ENCODE peak calls at places on chromosomes 11 and 22, in seven cellular contexts. S is psoas muscle, J is fibroblast of lung, B is PC-3, O is adipocyte, Q is A549, E is bronchial epithelial cell. F is an unnamed sample.

GRCh38 chr22:46377566-46378498 is 42.3 kb downstream of the TRMU start:
- DNase-seq in B (peak; percentile 79), S (no peak), Q (peak; percentile 89), J (peak; percentile 64), O (peak; percentile 38), E (peak; percentile 47), F (no peak)

GRCh38 chr22:17214416-17215043 is 4.7 kb downstream of the ADA2 start:
- DNase-seq in E (no peak), J (no peak), O (no peak), B (no peak), S (peak; percentile 31), Q (no peak), F (no peak)

GRCh38 chr11:104858882-104859735 is 39.2 kb downstream of the CASP12 start:
- DNase-seq in S (no peak), O (peak; percentile 1), E (no peak), Q (no peak), B (no peak), J (peak; percentile 22), F (no peak)

GRCh38 chr11:102279641-102280170 is 37.6 kb upstream of the BIRC3 start:
- DNase-seq in S (no peak), B (peak; percentile 63), Q (peak; percentile 9), E (peak; percentile 44), J (peak; percentile 62), O (peak; percentile 74), F (no peak)

GRCh38 chr11:58573451-58574104 is 2.1 kb downstream of the LPXN start:
- DNase-seq in Q (peak; percentile 54), E (peak; percentile 93), S (peak; percentile 67), B (peak; percentile 96), O (peak; percentile 85), J (peak; percentile 87), F (peak; percentile 76)

GRCh38 chr22:19206287-19206686 is 27.8 kb upstream of the SLC25A1 start:
- DNase-seq in B (no peak), O (no peak), J (no peak), S (peak; percentile 12), Q (no peak), E (no peak), F (no peak)

GRCh38 chr11:46119053-46119351 is 2.3 kb downstream of the PHF21A start:
- DNase-seq in E (no peak), B (no peak), J (no peak), S (no peak), O (no peak), Q (no peak), F (no peak)

GRCh38 chr22:49517211-49517610 is 310.5 kb downstream of the BRD1 start:
- DNase-seq in E (no peak), O (no peak), J (no peak), S (no peak), Q (no peak), B (no peak), F (no peak)

GRCh38 chr22:45179276-45180049 is 15.7 kb downstream of the NUP50 start:
- DNase-seq in E (no peak), O (no peak), J (no peak), B (no peak), Q (no peak), S (no peak), F (no peak)

GRCh38 chr11:46564459-46564858 is 29.4 kb downstream of the AMBRA1 start:
- DNase-seq in B (peak; percentile 49), O (peak; percentile 46), J (peak; percentile 72), S (no peak), E (peak; percentile 89), Q (no peak), F (no peak)

GRCh38 chr11:82765466-82766034 is 31.9 kb upstream of the FAM181B start:
- DNase-seq in S (no peak), E (no peak), O (no peak), J (no peak), Q (no peak), B (no peak), F (no peak)

GRCh38 chr22:26333088-26333800 is 95.8 kb upstream of the ASPHD2 start:
- DNase-seq in O (no peak), J (no peak), E (no peak), B (no peak), S (peak; percentile 67), Q (no peak), F (no peak)

GRCh38 chr11:34158661-34159060 is 53.2 kb downstream of the NAT10 start:
- DNase-seq in S (peak; percentile 40), Q (no peak), J (no peak), O (no peak), E (no peak), B (no peak), F (no peak)

GRCh38 chr11:86484795-86485166 is 110.1 kb downstream of the CCDC81 start:
- DNase-seq in O (no peak), E (no peak), B (no peak), Q (no peak), S (no peak), J (peak; percentile 35), F (no peak)

GRCh38 chr11:128790200-128790599 is 76.9 kb downstream of the KCNJ1 start:
- DNase-seq in S (no peak), J (peak; percentile 84), O (no peak), B (peak; percentile 32), Q (no peak), E (no peak), F (peak; percentile 77)

GRCh38 chr22:27019827-27020226 is 362.4 kb downstream of the MIAT start:
- DNase-seq in Q (peak; percentile 40), O (no peak), J (peak; percentile 84), E (no peak), S (no peak), B (no peak), F (no peak)

GRCh38 chr11:91230647-91231046 is 994.0 kb upstream of the FAT3 start:
- DNase-seq in O (no peak), E (no peak), S (no peak), Q (no peak), J (no peak), B (no peak), F (no peak)

GRCh38 chr11:14082338-14082737 is 119.8 kb downstream of the SPON1 start:
- DNase-seq in B (no peak), J (no peak), S (no peak), E (peak; percentile 33), O (no peak), Q (no peak), F (peak; percentile 63)

GRCh38 chr11:92969634-92970347 is at the start of gene MTNR1B:
- DNase-seq in B (no peak), E (no peak), J (no peak), O (no peak), Q (no peak), S (no peak), F (no peak)
- H3K4me3 ChIP-seq in B (no peak within 1 kb of the TSS), E (no peak within 1 kb of the TSS), J (no peak within 1 kb of the TSS), O (peak within 1 kb of the TSS; percentile 73), Q (no peak within 1 kb of the TSS), S (no peak within 1 kb of the TSS), F (no peak within 1 kb of the TSS)

DNA sequence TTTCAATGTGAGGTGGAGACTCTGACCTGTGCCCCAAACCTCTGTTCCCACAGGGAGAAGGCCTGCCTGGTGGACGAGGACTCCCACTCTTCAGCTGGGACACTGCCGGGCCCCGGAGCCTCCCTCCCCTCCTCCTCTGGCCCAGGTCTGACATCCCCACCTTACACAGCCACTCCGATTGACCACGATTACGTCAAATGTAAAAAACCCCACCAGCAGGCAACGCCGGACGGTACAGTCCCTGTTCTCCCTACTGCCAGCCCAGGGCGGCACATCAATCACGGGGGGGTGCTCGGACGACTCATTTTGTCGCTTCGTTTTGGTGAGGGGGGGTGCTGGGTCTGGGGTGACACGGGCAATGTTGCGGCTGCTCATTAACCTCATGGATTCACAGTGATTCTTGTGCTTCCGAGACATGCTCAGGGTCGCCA is 83.3 kb upstream of the SUSD2 start:
- DNase-seq in Q (no peak), O (no peak), S (no peak), J (no peak), E (no peak), B (no peak), F (no peak)
- H3K4me3 ChIP-seq in Q (no peak overlapping the region), O (no peak overlapping the region), S (no peak overlapping the region), J (no peak overlapping the region), E (no peak overlapping the region), B (no peak overlapping the region), F (no peak overlapping the region)

GRCh38 chr22:48088926-48089536 is 1326.6 kb downstream of the TBC1D22A start:
- DNase-seq in Q (no peak), O (no peak), J (no peak), S (no peak), E (no peak), B (no peak), F (no peak)
- H3K4me3 ChIP-seq in Q (no peak overlapping the region), O (no peak overlapping the region), J (no peak overlapping the region), S (no peak overlapping the region), E (no peak overlapping the region), B (no peak overlapping the region), F (no peak overlapping the region)

DNA sequence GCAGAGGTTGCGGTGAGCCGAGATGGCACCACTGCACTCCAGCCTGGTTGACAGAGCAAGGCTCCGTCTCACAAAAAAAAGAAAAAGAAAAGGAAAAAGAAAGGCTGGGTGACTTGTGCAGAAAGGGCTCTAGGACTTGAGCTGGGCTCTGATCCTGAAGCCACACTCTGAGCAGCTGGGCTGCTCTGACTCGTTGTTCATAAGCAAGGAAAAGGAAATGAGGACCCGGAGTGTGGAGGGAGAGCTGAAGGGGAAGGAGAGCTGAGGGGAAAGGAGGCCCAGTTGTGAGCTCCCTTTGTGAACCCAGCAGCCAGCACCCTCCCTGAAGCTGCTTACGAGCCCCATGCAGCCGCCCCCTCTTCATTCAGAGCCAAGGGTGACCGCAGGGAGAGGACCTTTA is 12.4 kb upstream of the SH3BP1 start:
- DNase-seq in J (no peak), E (no peak), O (no peak), S (no peak), Q (no peak), B (no peak), F (no peak)
- H3K4me3 ChIP-seq in J (no peak overlapping the region), E (no peak overlapping the region), O (no peak overlapping the region), S (no peak overlapping the region), Q (no peak overlapping the region), B (no peak overlapping the region), F (no peak overlapping the region)

GRCh38 chr11:17014774-17015638 is 792 bp upstream of the PLEKHA7 start:
- DNase-seq in S (no peak), J (peak; percentile 63), B (peak; percentile 83), E (peak; percentile 90), Q (peak; percentile 89), O (no peak), F (no peak)
- H3K4me3 ChIP-seq in S (peak overlapping the region; percentile 78), J (peak overlapping the region; percentile 14), B (peak overlapping the region; percentile 73), E (peak overlapping the region; percentile 53), Q (peak overlapping the region; percentile 69), O (peak overlapping the region; percentile 75), F (peak overlapping the region; percentile 77)

DNA sequence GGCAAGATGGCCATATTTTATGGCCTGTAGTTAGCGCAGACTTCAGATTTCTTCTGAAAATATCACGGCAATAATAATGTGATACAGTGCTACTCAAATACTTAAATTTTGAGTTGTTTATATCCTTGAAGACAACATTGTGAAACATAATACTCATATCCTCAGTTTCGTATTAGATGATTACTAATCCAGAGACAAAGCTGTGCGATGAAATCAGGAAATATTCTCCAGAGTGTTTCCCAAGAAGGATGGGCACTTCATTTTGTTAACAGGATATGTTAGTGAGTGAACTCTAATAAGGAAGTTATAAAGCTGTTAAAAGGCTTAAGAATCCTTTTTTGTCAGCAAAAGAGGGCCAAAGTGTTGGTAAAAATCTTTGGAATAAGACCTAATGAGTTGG is 4.0 kb upstream of the PIK3IP1 start:
- DNase-seq in Q (no peak), O (peak; percentile 34), S (no peak), E (peak; percentile 95), B (no peak), J (no peak), F (no peak)
- H3K4me3 ChIP-seq in Q (no peak overlapping the region), O (peak overlapping the region; percentile 71), S (peak overlapping the region; percentile 29), E (no peak overlapping the region), B (no peak overlapping the region), J (no peak overlapping the region), F (no peak overlapping the region)

GRCh38 chr11:12362857-12363256 is 14.5 kb upstream of the PARVA start:
- DNase-seq in E (no peak), Q (no peak), J (no peak), B (no peak), S (no peak), O (no peak), F (no peak)
- H3K4me3 ChIP-seq in E (no peak overlapping the region), Q (no peak overlapping the region), J (no peak overlapping the region), B (no peak overlapping the region), S (no peak overlapping the region), O (no peak overlapping the region), F (no peak overlapping the region)

F was measured in right atrium auricular region.